ENCODE peak calls at places on chromosomes 11 and 22, in six cellular contexts. L is activated naive CD8-positive, alpha-beta T cell treated with anti-CD3 and anti-CD28 coated beads, Interleukin-2, amount 50 U/mL, for 16 hours; C is NCI-H510A; G is cortex of kidney; T is amniotic stem cell; P is PC-9. Q is an unnamed sample.

GRCh38 chr11:1570896-1571759 is 943 bp downstream of the DUSP8 start:
- DNase-seq in L (no peak), C (no peak), G (no peak), T (no peak), P (no peak), Q (no peak)

GRCh38 chr11:27700351-27701261 is at the start of gene BDNF:
- DNase-seq in L (no peak), C (no peak), G (no peak), T (no peak), P (peak; percentile 45), Q (no peak)

GRCh38 chr11:113023228-113023627 is 62.0 kb downstream of the NCAM1 start:
- DNase-seq in L (no peak), C (no peak), G (no peak), T (no peak), P (no peak), Q (no peak)

GRCh38 chr22:49197500-49197899 is 630.2 kb downstream of the BRD1 start:
- DNase-seq in L (no peak), C (peak; percentile 15), G (no peak), T (no peak), P (no peak), Q (no peak)

GRCh38 chr11:23021287-23021863 is 161.1 kb upstream of the CCDC179 start:
- DNase-seq in L (no peak), C (no peak), G (no peak), T (peak; percentile 28), P (peak; percentile 14), Q (peak; percentile 34)

GRCh38 chr11:113289341-113290187 is 24.8 kb upstream of the TTC12 start:
- DNase-seq in L (peak; percentile 18), C (no peak), G (no peak), T (no peak), P (peak; percentile 55), Q (peak; percentile 67)

GRCh38 chr11:128517457-128518230 is 69.7 kb downstream of the ETS1 start:
- DNase-seq in L (no peak), C (no peak), G (no peak), T (no peak), P (no peak), Q (no peak)

GRCh38 chr11:117037279-117037951 is 60.8 kb downstream of the SIK3 start:
- DNase-seq in L (no peak), C (no peak), G (no peak), T (no peak), P (no peak), Q (no peak)

GRCh38 chr22:44399196-44399837 is 86.6 kb upstream of the SHISAL1 start:
- DNase-seq in L (no peak), C (no peak), G (no peak), T (no peak), P (no peak), Q (peak; percentile 8)

GRCh38 chr11:85626496-85626895 is 648 bp downstream of the DLG2 start:
- DNase-seq in L (no peak), C (peak; percentile 31), G (no peak), T (no peak), P (no peak), Q (peak; percentile 34)

GRCh38 chr11:65305501-65306268 is 9.0 kb upstream of the CDC42EP2 start:
- DNase-seq in L (no peak), C (no peak), G (no peak), T (no peak), P (no peak), Q (peak; percentile 65)

GRCh38 chr11:82873919-82874333 is 26.3 kb downstream of the PRCP start:
- DNase-seq in L (no peak), C (no peak), G (no peak), T (no peak), P (no peak), Q (no peak)

GRCh38 chr11:122796128-122796717 is 42.1 kb upstream of the CRTAM start:
- DNase-seq in L (peak; percentile 60), C (no peak), G (no peak), T (no peak), P (peak; percentile 46), Q (peak; percentile 60)

Q was measured in stomach.